ENCODE peak calls at places on chromosomes 7 and 10, in eight cellular contexts. One of them, this sample, is unnamed.

GRCh38 chr7:32043688-32044087 is 26.5 kb downstream of the PDE1C start:
- DNase-seq in activated T-cell treated with anti-CD3 and anti-CD28 coated beads for 48 hours: no peak
- DNase-seq in stimulated activated CD8-positive, alpha-beta memory T cell treated with anti-CD3 and anti-CD28 coated beads, Interleukin-12 subunit alpha, Interleukin-12 subunit beta, amount 100 ng/mL, for 4 hours: no peak
- DNase-seq in mesendoderm: no peak
- DNase-seq in stimulated activated CD4-positive, alpha-beta T cell treated with anti-CD3 and anti-CD28 coated beads, Interleukin-2, amount 100 ng/mL, for 48 hours: no peak
- DNase-seq in WTC11: no peak
- DNase-seq in GM19239: no peak
- DNase-seq in RPMI7951: peak
- DNase-seq in this sample: no peak

GRCh38 chr10:132713421-132714095 is 72.4 kb downstream of the NKX6-2 start:
- DNase-seq in activated T-cell treated with anti-CD3 and anti-CD28 coated beads for 48 hours: no peak
- DNase-seq in stimulated activated CD8-positive, alpha-beta memory T cell treated with anti-CD3 and anti-CD28 coated beads, Interleukin-12 subunit alpha, Interleukin-12 subunit beta, amount 100 ng/mL, for 4 hours: no peak
- DNase-seq in mesendoderm: no peak
- DNase-seq in stimulated activated CD4-positive, alpha-beta T cell treated with anti-CD3 and anti-CD28 coated beads, Interleukin-2, amount 100 ng/mL, for 48 hours: no peak
- DNase-seq in WTC11: no peak
- DNase-seq in GM19239: no peak
- DNase-seq in RPMI7951: no peak
- DNase-seq in this sample: no peak

GRCh38 chr10:86922553-86922961 is 34.9 kb downstream of the MMRN2 start:
- DNase-seq in activated T-cell treated with anti-CD3 and anti-CD28 coated beads for 48 hours: no peak
- DNase-seq in stimulated activated CD8-positive, alpha-beta memory T cell treated with anti-CD3 and anti-CD28 coated beads, Interleukin-12 subunit alpha, Interleukin-12 subunit beta, amount 100 ng/mL, for 4 hours: no peak
- DNase-seq in mesendoderm: no peak
- DNase-seq in stimulated activated CD4-positive, alpha-beta T cell treated with anti-CD3 and anti-CD28 coated beads, Interleukin-2, amount 100 ng/mL, for 48 hours: no peak
- DNase-seq in WTC11: no peak
- DNase-seq in GM19239: no peak
- DNase-seq in RPMI7951: no peak
- DNase-seq in this sample: no peak

GRCh38 chr10:133476641-133476990 is 22.9 kb downstream of the SCART1 start:
- DNase-seq in activated T-cell treated with anti-CD3 and anti-CD28 coated beads for 48 hours: no peak
- DNase-seq in stimulated activated CD8-positive, alpha-beta memory T cell treated with anti-CD3 and anti-CD28 coated beads, Interleukin-12 subunit alpha, Interleukin-12 subunit beta, amount 100 ng/mL, for 4 hours: no peak
- DNase-seq in mesendoderm: no peak
- DNase-seq in stimulated activated CD4-positive, alpha-beta T cell treated with anti-CD3 and anti-CD28 coated beads, Interleukin-2, amount 100 ng/mL, for 48 hours: no peak
- DNase-seq in WTC11: no peak
- DNase-seq in GM19239: no peak
- DNase-seq in RPMI7951: no peak
- DNase-seq in this sample: no peak

GRCh38 chr10:63430091-63430998 is 35.4 kb downstream of the JMJD1C start:
- DNase-seq in activated T-cell treated with anti-CD3 and anti-CD28 coated beads for 48 hours: no peak
- DNase-seq in stimulated activated CD8-positive, alpha-beta memory T cell treated with anti-CD3 and anti-CD28 coated beads, Interleukin-12 subunit alpha, Interleukin-12 subunit beta, amount 100 ng/mL, for 4 hours: no peak
- DNase-seq in mesendoderm: peak
- DNase-seq in stimulated activated CD4-positive, alpha-beta T cell treated with anti-CD3 and anti-CD28 coated beads, Interleukin-2, amount 100 ng/mL, for 48 hours: no peak
- DNase-seq in WTC11: no peak
- DNase-seq in GM19239: no peak
- DNase-seq in RPMI7951: peak
- DNase-seq in this sample: no peak

GRCh38 chr7:47738563-47739166 is 156.8 kb upstream of the TNS3 start:
- DNase-seq in activated T-cell treated with anti-CD3 and anti-CD28 coated beads for 48 hours: no peak
- DNase-seq in stimulated activated CD8-positive, alpha-beta memory T cell treated with anti-CD3 and anti-CD28 coated beads, Interleukin-12 subunit alpha, Interleukin-12 subunit beta, amount 100 ng/mL, for 4 hours: no peak
- DNase-seq in mesendoderm: no peak
- DNase-seq in stimulated activated CD4-positive, alpha-beta T cell treated with anti-CD3 and anti-CD28 coated beads, Interleukin-2, amount 100 ng/mL, for 48 hours: no peak
- DNase-seq in WTC11: no peak
- DNase-seq in GM19239: no peak
- DNase-seq in RPMI7951: no peak
- DNase-seq in this sample: no peak

GRCh38 chr7:155594961-155595366 is 48.6 kb upstream of the CNPY1 start:
- DNase-seq in activated T-cell treated with anti-CD3 and anti-CD28 coated beads for 48 hours: no peak
- DNase-seq in stimulated activated CD8-positive, alpha-beta memory T cell treated with anti-CD3 and anti-CD28 coated beads, Interleukin-12 subunit alpha, Interleukin-12 subunit beta, amount 100 ng/mL, for 4 hours: no peak
- DNase-seq in mesendoderm: peak
- DNase-seq in stimulated activated CD4-positive, alpha-beta T cell treated with anti-CD3 and anti-CD28 coated beads, Interleukin-2, amount 100 ng/mL, for 48 hours: no peak
- DNase-seq in WTC11: peak
- DNase-seq in GM19239: no peak
- DNase-seq in RPMI7951: no peak
- DNase-seq in this sample: no peak

GRCh38 chr10:128907155-128907554 is 559.9 kb upstream of the MGMT start:
- DNase-seq in activated T-cell treated with anti-CD3 and anti-CD28 coated beads for 48 hours: no peak
- DNase-seq in stimulated activated CD8-positive, alpha-beta memory T cell treated with anti-CD3 and anti-CD28 coated beads, Interleukin-12 subunit alpha, Interleukin-12 subunit beta, amount 100 ng/mL, for 4 hours: no peak
- DNase-seq in mesendoderm: no peak
- DNase-seq in stimulated activated CD4-positive, alpha-beta T cell treated with anti-CD3 and anti-CD28 coated beads, Interleukin-2, amount 100 ng/mL, for 48 hours: no peak
- DNase-seq in WTC11: no peak
- DNase-seq in GM19239: no peak
- DNase-seq in RPMI7951: no peak
- DNase-seq in this sample: no peak

GRCh38 chr7:32952876-32953275 is 4.4 kb upstream of the FKBP9 start:
- DNase-seq in activated T-cell treated with anti-CD3 and anti-CD28 coated beads for 48 hours: no peak
- DNase-seq in stimulated activated CD8-positive, alpha-beta memory T cell treated with anti-CD3 and anti-CD28 coated beads, Interleukin-12 subunit alpha, Interleukin-12 subunit beta, amount 100 ng/mL, for 4 hours: no peak
- DNase-seq in mesendoderm: no peak
- DNase-seq in stimulated activated CD4-positive, alpha-beta T cell treated with anti-CD3 and anti-CD28 coated beads, Interleukin-2, amount 100 ng/mL, for 48 hours: no peak
- DNase-seq in WTC11: no peak
- DNase-seq in GM19239: no peak
- DNase-seq in RPMI7951: no peak
- DNase-seq in this sample: no peak

GRCh38 chr7:64959072-64959747 is 31.6 kb downstream of the ZNF117 start:
- DNase-seq in activated T-cell treated with anti-CD3 and anti-CD28 coated beads for 48 hours: no peak
- DNase-seq in stimulated activated CD8-positive, alpha-beta memory T cell treated with anti-CD3 and anti-CD28 coated beads, Interleukin-12 subunit alpha, Interleukin-12 subunit beta, amount 100 ng/mL, for 4 hours: no peak
- DNase-seq in mesendoderm: peak
- DNase-seq in stimulated activated CD4-positive, alpha-beta T cell treated with anti-CD3 and anti-CD28 coated beads, Interleukin-2, amount 100 ng/mL, for 48 hours: no peak
- DNase-seq in WTC11: peak
- DNase-seq in GM19239: no peak
- DNase-seq in RPMI7951: no peak
- DNase-seq in this sample: peak

GRCh38 chr10:86651021-86651471 is 3.3 kb upstream of the OPN4 start:
- DNase-seq in activated T-cell treated with anti-CD3 and anti-CD28 coated beads for 48 hours: no peak
- DNase-seq in stimulated activated CD8-positive, alpha-beta memory T cell treated with anti-CD3 and anti-CD28 coated beads, Interleukin-12 subunit alpha, Interleukin-12 subunit beta, amount 100 ng/mL, for 4 hours: no peak
- DNase-seq in mesendoderm: no peak
- DNase-seq in stimulated activated CD4-positive, alpha-beta T cell treated with anti-CD3 and anti-CD28 coated beads, Interleukin-2, amount 100 ng/mL, for 48 hours: no peak
- DNase-seq in WTC11: peak
- DNase-seq in GM19239: no peak
- DNase-seq in RPMI7951: no peak
- DNase-seq in this sample: no peak

GRCh38 chr10:36172054-36172531 is 530.0 kb upstream of the FZD8 start:
- DNase-seq in activated T-cell treated with anti-CD3 and anti-CD28 coated beads for 48 hours: no peak
- DNase-seq in stimulated activated CD8-positive, alpha-beta memory T cell treated with anti-CD3 and anti-CD28 coated beads, Interleukin-12 subunit alpha, Interleukin-12 subunit beta, amount 100 ng/mL, for 4 hours: no peak
- DNase-seq in mesendoderm: no peak
- DNase-seq in stimulated activated CD4-positive, alpha-beta T cell treated with anti-CD3 and anti-CD28 coated beads, Interleukin-2, amount 100 ng/mL, for 48 hours: no peak
- DNase-seq in WTC11: no peak
- DNase-seq in GM19239: no peak
- DNase-seq in RPMI7951: peak
- DNase-seq in this sample: no peak

GRCh38 chr7:82036146-82036886 is 266.5 kb upstream of the HGF start:
- DNase-seq in activated T-cell treated with anti-CD3 and anti-CD28 coated beads for 48 hours: no peak
- DNase-seq in stimulated activated CD8-positive, alpha-beta memory T cell treated with anti-CD3 and anti-CD28 coated beads, Interleukin-12 subunit alpha, Interleukin-12 subunit beta, amount 100 ng/mL, for 4 hours: no peak
- DNase-seq in mesendoderm: no peak
- DNase-seq in stimulated activated CD4-positive, alpha-beta T cell treated with anti-CD3 and anti-CD28 coated beads, Interleukin-2, amount 100 ng/mL, for 48 hours: no peak
- DNase-seq in WTC11: no peak
- DNase-seq in GM19239: no peak
- DNase-seq in RPMI7951: peak
- DNase-seq in this sample: no peak

GRCh38 chr10:112369495-112370423 is 4.2 kb upstream of the ACSL5 start:
- DNase-seq in activated T-cell treated with anti-CD3 and anti-CD28 coated beads for 48 hours: no peak
- DNase-seq in stimulated activated CD8-positive, alpha-beta memory T cell treated with anti-CD3 and anti-CD28 coated beads, Interleukin-12 subunit alpha, Interleukin-12 subunit beta, amount 100 ng/mL, for 4 hours: no peak
- DNase-seq in mesendoderm: no peak
- DNase-seq in stimulated activated CD4-positive, alpha-beta T cell treated with anti-CD3 and anti-CD28 coated beads, Interleukin-2, amount 100 ng/mL, for 48 hours: no peak
- DNase-seq in WTC11: no peak
- DNase-seq in GM19239: no peak
- DNase-seq in RPMI7951: no peak
- DNase-seq in this sample: no peak

GRCh38 chr7:105759670-105760548 is 116.5 kb downstream of the ATXN7L1 start:
- DNase-seq in activated T-cell treated with anti-CD3 and anti-CD28 coated beads for 48 hours: no peak
- DNase-seq in stimulated activated CD8-positive, alpha-beta memory T cell treated with anti-CD3 and anti-CD28 coated beads, Interleukin-12 subunit alpha, Interleukin-12 subunit beta, amount 100 ng/mL, for 4 hours: no peak
- DNase-seq in mesendoderm: no peak
- DNase-seq in stimulated activated CD4-positive, alpha-beta T cell treated with anti-CD3 and anti-CD28 coated beads, Interleukin-2, amount 100 ng/mL, for 48 hours: no peak
- DNase-seq in WTC11: peak
- DNase-seq in GM19239: no peak
- DNase-seq in RPMI7951: peak
- DNase-seq in this sample: no peak

GRCh38 chr7:5143935-5144903 is 45.8 kb upstream of the WIPI2 start:
- DNase-seq in activated T-cell treated with anti-CD3 and anti-CD28 coated beads for 48 hours: peak
- DNase-seq in stimulated activated CD8-positive, alpha-beta memory T cell treated with anti-CD3 and anti-CD28 coated beads, Interleukin-12 subunit alpha, Interleukin-12 subunit beta, amount 100 ng/mL, for 4 hours: peak
- DNase-seq in mesendoderm: no peak
- DNase-seq in stimulated activated CD4-positive, alpha-beta T cell treated with anti-CD3 and anti-CD28 coated beads, Interleukin-2, amount 100 ng/mL, for 48 hours: peak
- DNase-seq in WTC11: peak
- DNase-seq in GM19239: no peak
- DNase-seq in RPMI7951: peak
- DNase-seq in this sample: no peak

GRCh38 chr7:40544932-40545331 is 410.1 kb downstream of the SUGCT start:
- DNase-seq in activated T-cell treated with anti-CD3 and anti-CD28 coated beads for 48 hours: no peak
- DNase-seq in stimulated activated CD8-positive, alpha-beta memory T cell treated with anti-CD3 and anti-CD28 coated beads, Interleukin-12 subunit alpha, Interleukin-12 subunit beta, amount 100 ng/mL, for 4 hours: no peak
- DNase-seq in mesendoderm: no peak
- DNase-seq in stimulated activated CD4-positive, alpha-beta T cell treated with anti-CD3 and anti-CD28 coated beads, Interleukin-2, amount 100 ng/mL, for 48 hours: no peak
- DNase-seq in WTC11: no peak
- DNase-seq in GM19239: no peak
- DNase-seq in RPMI7951: peak
- DNase-seq in this sample: no peak

GRCh38 chr10:72088879-72089585 is 681 bp upstream of the SPOCK2 start:
- DNase-seq in activated T-cell treated with anti-CD3 and anti-CD28 coated beads for 48 hours: no peak
- DNase-seq in stimulated activated CD8-positive, alpha-beta memory T cell treated with anti-CD3 and anti-CD28 coated beads, Interleukin-12 subunit alpha, Interleukin-12 subunit beta, amount 100 ng/mL, for 4 hours: no peak
- DNase-seq in mesendoderm: peak
- DNase-seq in stimulated activated CD4-positive, alpha-beta T cell treated with anti-CD3 and anti-CD28 coated beads, Interleukin-2, amount 100 ng/mL, for 48 hours: peak
- DNase-seq in WTC11: peak
- DNase-seq in GM19239: no peak
- DNase-seq in RPMI7951: no peak
- DNase-seq in this sample: no peak

GRCh38 chr10:71978988-71979691 is 14.9 kb downstream of the CHST3 start:
- DNase-seq in activated T-cell treated with anti-CD3 and anti-CD28 coated beads for 48 hours: no peak
- DNase-seq in stimulated activated CD8-positive, alpha-beta memory T cell treated with anti-CD3 and anti-CD28 coated beads, Interleukin-12 subunit alpha, Interleukin-12 subunit beta, amount 100 ng/mL, for 4 hours: no peak
- DNase-seq in mesendoderm: no peak
- DNase-seq in stimulated activated CD4-positive, alpha-beta T cell treated with anti-CD3 and anti-CD28 coated beads, Interleukin-2, amount 100 ng/mL, for 48 hours: no peak
- DNase-seq in WTC11: no peak
- DNase-seq in GM19239: no peak
- DNase-seq in RPMI7951: no peak
- DNase-seq in this sample: no peak

GRCh38 chr7:134365341-134366054 is 48.8 kb upstream of the SLC35B4 start:
- DNase-seq in activated T-cell treated with anti-CD3 and anti-CD28 coated beads for 48 hours: no peak
- DNase-seq in stimulated activated CD8-positive, alpha-beta memory T cell treated with anti-CD3 and anti-CD28 coated beads, Interleukin-12 subunit alpha, Interleukin-12 subunit beta, amount 100 ng/mL, for 4 hours: no peak
- DNase-seq in mesendoderm: no peak
- DNase-seq in stimulated activated CD4-positive, alpha-beta T cell treated with anti-CD3 and anti-CD28 coated beads, Interleukin-2, amount 100 ng/mL, for 48 hours: no peak
- DNase-seq in WTC11: no peak
- DNase-seq in GM19239: no peak
- DNase-seq in RPMI7951: peak
- DNase-seq in this sample: no peak

GRCh38 chr10:3065622-3066021 is 1.7 kb upstream of the PFKP start:
- DNase-seq in activated T-cell treated with anti-CD3 and anti-CD28 coated beads for 48 hours: no peak
- DNase-seq in stimulated activated CD8-positive, alpha-beta memory T cell treated with anti-CD3 and anti-CD28 coated beads, Interleukin-12 subunit alpha, Interleukin-12 subunit beta, amount 100 ng/mL, for 4 hours: no peak
- DNase-seq in mesendoderm: no peak
- DNase-seq in stimulated activated CD4-positive, alpha-beta T cell treated with anti-CD3 and anti-CD28 coated beads, Interleukin-2, amount 100 ng/mL, for 48 hours: no peak
- DNase-seq in WTC11: no peak
- DNase-seq in GM19239: no peak
- DNase-seq in RPMI7951: no peak
- DNase-seq in this sample: no peak

GRCh38 chr7:153415632-153416031 is 636.6 kb upstream of the DPP6 start:
- DNase-seq in activated T-cell treated with anti-CD3 and anti-CD28 coated beads for 48 hours: no peak
- DNase-seq in stimulated activated CD8-positive, alpha-beta memory T cell treated with anti-CD3 and anti-CD28 coated beads, Interleukin-12 subunit alpha, Interleukin-12 subunit beta, amount 100 ng/mL, for 4 hours: no peak
- DNase-seq in mesendoderm: no peak
- DNase-seq in stimulated activated CD4-positive, alpha-beta T cell treated with anti-CD3 and anti-CD28 coated beads, Interleukin-2, amount 100 ng/mL, for 48 hours: no peak
- DNase-seq in WTC11: no peak
- DNase-seq in GM19239: no peak
- DNase-seq in RPMI7951: no peak
- DNase-seq in this sample: no peak

GRCh38 chr7:41755100-41755499 is 52.2 kb upstream of the INHBA start:
- DNase-seq in activated T-cell treated with anti-CD3 and anti-CD28 coated beads for 48 hours: no peak
- DNase-seq in stimulated activated CD8-positive, alpha-beta memory T cell treated with anti-CD3 and anti-CD28 coated beads, Interleukin-12 subunit alpha, Interleukin-12 subunit beta, amount 100 ng/mL, for 4 hours: no peak
- DNase-seq in mesendoderm: peak
- DNase-seq in stimulated activated CD4-positive, alpha-beta T cell treated with anti-CD3 and anti-CD28 coated beads, Interleukin-2, amount 100 ng/mL, for 48 hours: no peak
- DNase-seq in WTC11: no peak
- DNase-seq in GM19239: no peak
- DNase-seq in RPMI7951: no peak
- DNase-seq in this sample: no peak

GRCh38 chr7:1967512-1968396 is 265.0 kb downstream of the MAD1L1 start:
- DNase-seq in activated T-cell treated with anti-CD3 and anti-CD28 coated beads for 48 hours: no peak
- DNase-seq in stimulated activated CD8-positive, alpha-beta memory T cell treated with anti-CD3 and anti-CD28 coated beads, Interleukin-12 subunit alpha, Interleukin-12 subunit beta, amount 100 ng/mL, for 4 hours: no peak
- DNase-seq in mesendoderm: no peak
- DNase-seq in stimulated activated CD4-positive, alpha-beta T cell treated with anti-CD3 and anti-CD28 coated beads, Interleukin-2, amount 100 ng/mL, for 48 hours: no peak
- DNase-seq in WTC11: no peak
- DNase-seq in GM19239: no peak
- DNase-seq in RPMI7951: no peak
- DNase-seq in this sample: no peak

GRCh38 chr7:19030280-19030679 is 87.2 kb downstream of the TWIST1 start:
- DNase-seq in activated T-cell treated with anti-CD3 and anti-CD28 coated beads for 48 hours: no peak
- DNase-seq in stimulated activated CD8-positive, alpha-beta memory T cell treated with anti-CD3 and anti-CD28 coated beads, Interleukin-12 subunit alpha, Interleukin-12 subunit beta, amount 100 ng/mL, for 4 hours: no peak
- DNase-seq in mesendoderm: no peak
- DNase-seq in stimulated activated CD4-positive, alpha-beta T cell treated with anti-CD3 and anti-CD28 coated beads, Interleukin-2, amount 100 ng/mL, for 48 hours: no peak
- DNase-seq in WTC11: no peak
- DNase-seq in GM19239: no peak
- DNase-seq in RPMI7951: no peak
- DNase-seq in this sample: no peak

GRCh38 chr10:85713885-85714284 is 652.7 kb downstream of the GRID1 start:
- DNase-seq in activated T-cell treated with anti-CD3 and anti-CD28 coated beads for 48 hours: no peak
- DNase-seq in stimulated activated CD8-positive, alpha-beta memory T cell treated with anti-CD3 and anti-CD28 coated beads, Interleukin-12 subunit alpha, Interleukin-12 subunit beta, amount 100 ng/mL, for 4 hours: no peak
- DNase-seq in mesendoderm: no peak
- DNase-seq in stimulated activated CD4-positive, alpha-beta T cell treated with anti-CD3 and anti-CD28 coated beads, Interleukin-2, amount 100 ng/mL, for 48 hours: no peak
- DNase-seq in WTC11: no peak
- DNase-seq in GM19239: no peak
- DNase-seq in RPMI7951: no peak
- DNase-seq in this sample: no peak

GRCh38 chr7:116689787-116690186 is 17.8 kb downstream of the MET start:
- DNase-seq in activated T-cell treated with anti-CD3 and anti-CD28 coated beads for 48 hours: no peak
- DNase-seq in stimulated activated CD8-positive, alpha-beta memory T cell treated with anti-CD3 and anti-CD28 coated beads, Interleukin-12 subunit alpha, Interleukin-12 subunit beta, amount 100 ng/mL, for 4 hours: no peak
- DNase-seq in mesendoderm: no peak
- DNase-seq in stimulated activated CD4-positive, alpha-beta T cell treated with anti-CD3 and anti-CD28 coated beads, Interleukin-2, amount 100 ng/mL, for 48 hours: no peak
- DNase-seq in WTC11: no peak
- DNase-seq in GM19239: no peak
- DNase-seq in RPMI7951: peak
- DNase-seq in this sample: no peak

GRCh38 chr7:111672901-111673300 is 110.6 kb upstream of the IMMP2L start:
- DNase-seq in activated T-cell treated with anti-CD3 and anti-CD28 coated beads for 48 hours: no peak
- DNase-seq in stimulated activated CD8-positive, alpha-beta memory T cell treated with anti-CD3 and anti-CD28 coated beads, Interleukin-12 subunit alpha, Interleukin-12 subunit beta, amount 100 ng/mL, for 4 hours: no peak
- DNase-seq in mesendoderm: no peak
- DNase-seq in stimulated activated CD4-positive, alpha-beta T cell treated with anti-CD3 and anti-CD28 coated beads, Interleukin-2, amount 100 ng/mL, for 48 hours: no peak
- DNase-seq in WTC11: no peak
- DNase-seq in GM19239: no peak
- DNase-seq in RPMI7951: no peak
- DNase-seq in this sample: no peak

GRCh38 chr10:49629286-49629915 is 15.6 kb downstream of the CHAT start:
- DNase-seq in activated T-cell treated with anti-CD3 and anti-CD28 coated beads for 48 hours: no peak
- DNase-seq in stimulated activated CD8-positive, alpha-beta memory T cell treated with anti-CD3 and anti-CD28 coated beads, Interleukin-12 subunit alpha, Interleukin-12 subunit beta, amount 100 ng/mL, for 4 hours: no peak
- DNase-seq in mesendoderm: no peak
- DNase-seq in stimulated activated CD4-positive, alpha-beta T cell treated with anti-CD3 and anti-CD28 coated beads, Interleukin-2, amount 100 ng/mL, for 48 hours: no peak
- DNase-seq in WTC11: peak
- DNase-seq in GM19239: no peak
- DNase-seq in RPMI7951: no peak
- DNase-seq in this sample: no peak

GRCh38 chr10:119029613-119030420 is at the start of gene NANOS1:
- DNase-seq in activated T-cell treated with anti-CD3 and anti-CD28 coated beads for 48 hours: no peak
- DNase-seq in stimulated activated CD8-positive, alpha-beta memory T cell treated with anti-CD3 and anti-CD28 coated beads, Interleukin-12 subunit alpha, Interleukin-12 subunit beta, amount 100 ng/mL, for 4 hours: peak
- DNase-seq in mesendoderm: peak
- DNase-seq in stimulated activated CD4-positive, alpha-beta T cell treated with anti-CD3 and anti-CD28 coated beads, Interleukin-2, amount 100 ng/mL, for 48 hours: peak
- DNase-seq in WTC11: peak
- DNase-seq in GM19239: no peak
- DNase-seq in RPMI7951: no peak
- DNase-seq in this sample: no peak

GRCh38 chr10:34875061-34875460 is 60.0 kb upstream of the PARD3 start:
- DNase-seq in activated T-cell treated with anti-CD3 and anti-CD28 coated beads for 48 hours: no peak
- DNase-seq in stimulated activated CD8-positive, alpha-beta memory T cell treated with anti-CD3 and anti-CD28 coated beads, Interleukin-12 subunit alpha, Interleukin-12 subunit beta, amount 100 ng/mL, for 4 hours: no peak
- DNase-seq in mesendoderm: no peak
- DNase-seq in stimulated activated CD4-positive, alpha-beta T cell treated with anti-CD3 and anti-CD28 coated beads, Interleukin-2, amount 100 ng/mL, for 48 hours: no peak
- DNase-seq in WTC11: no peak
- DNase-seq in GM19239: no peak
- DNase-seq in RPMI7951: no peak
- DNase-seq in this sample: no peak

This sample was measured in Jurkat, Clone E6-1.